ENCODE peak calls at places on chromosomes 1 and 21, in seven cellular contexts. One of them, this sample, is unnamed.

GRCh38 chr21:18549214-18549905 is 145.8 kb upstream of the TMPRSS15 start:
- DNase-seq in GM04503: no peak
- DNase-seq in left colon: no peak
- DNase-seq in AG04450: no peak
- DNase-seq in activated T-cell treated with anti-CD3 and anti-CD28 coated beads, Interleukin-2, amount 50 U/mL, for 72 hours: no peak
- DNase-seq in Caco-2: no peak
- DNase-seq in left lung: no peak
- DNase-seq in this sample: no peak

GRCh38 chr1:25724201-25724600 is 75.8 kb upstream of the SELENON start:
- DNase-seq in activated T-cell treated with anti-CD3 and anti-CD28 coated beads, Interleukin-2, amount 50 U/mL, for 72 hours: no peak
- DNase-seq in Caco-2: no peak
- DNase-seq in AG04450: no peak
- DNase-seq in left colon: no peak
- DNase-seq in left lung: no peak
- DNase-seq in GM04503: no peak
- DNase-seq in this sample: no peak

GRCh38 chr21:22728091-22728490 is 1729.9 kb downstream of the NCAM2 start:
- DNase-seq in AG04450: no peak
- DNase-seq in Caco-2: peak; percentile 2
- DNase-seq in left colon: no peak
- DNase-seq in activated T-cell treated with anti-CD3 and anti-CD28 coated beads, Interleukin-2, amount 50 U/mL, for 72 hours: no peak
- DNase-seq in GM04503: no peak
- DNase-seq in left lung: no peak
- DNase-seq in this sample: no peak

GRCh38 chr1:235642943-235643371 is 6.6 kb downstream of the GNG4 start:
- DNase-seq in AG04450: no peak
- DNase-seq in left colon: no peak
- DNase-seq in left lung: no peak
- DNase-seq in activated T-cell treated with anti-CD3 and anti-CD28 coated beads, Interleukin-2, amount 50 U/mL, for 72 hours: no peak
- DNase-seq in GM04503: no peak
- DNase-seq in Caco-2: no peak
- DNase-seq in this sample: no peak

GRCh38 chr1:39632491-39633417 is 6.7 kb downstream of the HEYL start:
- DNase-seq in left lung: peak; percentile 87
- DNase-seq in activated T-cell treated with anti-CD3 and anti-CD28 coated beads, Interleukin-2, amount 50 U/mL, for 72 hours: no peak
- DNase-seq in Caco-2: no peak
- DNase-seq in GM04503: no peak
- DNase-seq in left colon: peak; percentile 30
- DNase-seq in AG04450: no peak
- DNase-seq in this sample: no peak

GRCh38 chr1:61776091-61776490 is 33.8 kb downstream of the PATJ start:
- DNase-seq in activated T-cell treated with anti-CD3 and anti-CD28 coated beads, Interleukin-2, amount 50 U/mL, for 72 hours: no peak
- DNase-seq in GM04503: no peak
- DNase-seq in left lung: no peak
- DNase-seq in left colon: no peak
- DNase-seq in AG04450: no peak
- DNase-seq in Caco-2: no peak
- DNase-seq in this sample: no peak

GRCh38 chr1:118100686-118101300 is 84.2 kb downstream of the SPAG17 start:
- DNase-seq in left colon: peak; percentile 13
- DNase-seq in left lung: no peak
- DNase-seq in Caco-2: no peak
- DNase-seq in AG04450: no peak
- DNase-seq in activated T-cell treated with anti-CD3 and anti-CD28 coated beads, Interleukin-2, amount 50 U/mL, for 72 hours: no peak
- DNase-seq in GM04503: no peak
- DNase-seq in this sample: no peak

GRCh38 chr1:48931571-48932251 is 155.0 kb upstream of the BEND5 start:
- DNase-seq in GM04503: no peak
- DNase-seq in AG04450: no peak
- DNase-seq in activated T-cell treated with anti-CD3 and anti-CD28 coated beads, Interleukin-2, amount 50 U/mL, for 72 hours: no peak
- DNase-seq in left lung: no peak
- DNase-seq in Caco-2: peak; percentile 1
- DNase-seq in left colon: no peak
- DNase-seq in this sample: no peak

GRCh38 chr21:36132691-36133090 is 2.2 kb upstream of the CBR3 start:
- DNase-seq in AG04450: no peak
- DNase-seq in GM04503: no peak
- DNase-seq in left colon: peak; percentile 51
- DNase-seq in activated T-cell treated with anti-CD3 and anti-CD28 coated beads, Interleukin-2, amount 50 U/mL, for 72 hours: no peak
- DNase-seq in left lung: no peak
- DNase-seq in Caco-2: no peak
- DNase-seq in this sample: no peak

GRCh38 chr1:26543444-26543835 is 13.9 kb downstream of the RPS6KA1 start:
- DNase-seq in Caco-2: no peak
- DNase-seq in AG04450: no peak
- DNase-seq in GM04503: no peak
- DNase-seq in left lung: no peak
- DNase-seq in activated T-cell treated with anti-CD3 and anti-CD28 coated beads, Interleukin-2, amount 50 U/mL, for 72 hours: no peak
- DNase-seq in left colon: no peak
- DNase-seq in this sample: no peak

GRCh38 chr1:234295626-234296025 is 77.6 kb upstream of the COA6 start:
- DNase-seq in GM04503: no peak
- DNase-seq in AG04450: no peak
- DNase-seq in left lung: no peak
- DNase-seq in Caco-2: no peak
- DNase-seq in left colon: no peak
- DNase-seq in activated T-cell treated with anti-CD3 and anti-CD28 coated beads, Interleukin-2, amount 50 U/mL, for 72 hours: no peak
- DNase-seq in this sample: no peak

GRCh38 chr1:231971397-231972233 is 345.0 kb downstream of the DISC1 start:
- DNase-seq in activated T-cell treated with anti-CD3 and anti-CD28 coated beads, Interleukin-2, amount 50 U/mL, for 72 hours: no peak
- DNase-seq in left colon: no peak
- DNase-seq in GM04503: no peak
- DNase-seq in left lung: no peak
- DNase-seq in Caco-2: no peak
- DNase-seq in AG04450: no peak
- DNase-seq in this sample: no peak

GRCh38 chr1:236685917-236686814 is at the start of gene ACTN2:
- DNase-seq in activated T-cell treated with anti-CD3 and anti-CD28 coated beads, Interleukin-2, amount 50 U/mL, for 72 hours: peak; percentile 51
- DNase-seq in GM04503: no peak
- DNase-seq in Caco-2: peak; percentile 63
- DNase-seq in AG04450: no peak
- DNase-seq in left lung: peak; percentile 88
- DNase-seq in left colon: peak; percentile 56
- DNase-seq in this sample: peak; percentile 41

GRCh38 chr1:231690072-231690471 is 63.5 kb downstream of the DISC1 start:
- DNase-seq in left colon: no peak
- DNase-seq in left lung: no peak
- DNase-seq in AG04450: no peak
- DNase-seq in Caco-2: no peak
- DNase-seq in GM04503: no peak
- DNase-seq in activated T-cell treated with anti-CD3 and anti-CD28 coated beads, Interleukin-2, amount 50 U/mL, for 72 hours: no peak
- DNase-seq in this sample: no peak

GRCh38 chr1:66182551-66183178 is 351.3 kb upstream of the SGIP1 start:
- DNase-seq in left lung: no peak
- DNase-seq in Caco-2: no peak
- DNase-seq in activated T-cell treated with anti-CD3 and anti-CD28 coated beads, Interleukin-2, amount 50 U/mL, for 72 hours: peak; percentile 65
- DNase-seq in left colon: no peak
- DNase-seq in AG04450: peak; percentile 57
- DNase-seq in GM04503: peak; percentile 73
- DNase-seq in this sample: peak; percentile 59

This sample was measured in activated CD4-positive, alpha-beta memory T cell treated with anti-CD3 and anti-CD28 coated beads, Interleukin-2, amount 10 ng/mL, durations not matched to agents 7 days and 5 days.